ENCODE peak calls at places on chromosome 11, in nine cellular contexts. One of them, this sample, is unnamed.

GRCh38 chr11:16338397-16338796 is 17.9 kb downstream of the SOX6 start:
- DNase-seq in GM23338: no peak
- DNase-seq in chondrocyte: no peak
- DNase-seq in CD4-positive, alpha-beta T cell: no peak
- DNase-seq in right lobe of liver: no peak
- DNase-seq in NB4: no peak
- DNase-seq in heart right ventricle: no peak
- DNase-seq in lower lobe of right lung: no peak
- DNase-seq in progenitor cell of endocrine pancreas: no peak
- DNase-seq in this sample: no peak

GRCh38 chr11:33692013-33692504 is 8.6 kb downstream of the C11orf91 start:
- DNase-seq in GM23338: no peak
- DNase-seq in chondrocyte: no peak
- DNase-seq in CD4-positive, alpha-beta T cell: no peak
- DNase-seq in right lobe of liver: no peak
- DNase-seq in NB4: no peak
- DNase-seq in heart right ventricle: no peak
- DNase-seq in lower lobe of right lung: no peak
- DNase-seq in progenitor cell of endocrine pancreas: no peak
- DNase-seq in this sample: peak; percentile 91

GRCh38 chr11:10858505-10859360 is 880 bp upstream of the ZBED5 start:
- DNase-seq in GM23338: peak; percentile 86
- DNase-seq in chondrocyte: peak; percentile 91
- DNase-seq in CD4-positive, alpha-beta T cell: peak; percentile 40
- DNase-seq in right lobe of liver: peak; percentile 84
- DNase-seq in NB4: peak; percentile 79
- DNase-seq in heart right ventricle: peak; percentile 74
- DNase-seq in lower lobe of right lung: peak; percentile 76
- DNase-seq in progenitor cell of endocrine pancreas: peak; percentile 52
- DNase-seq in this sample: no peak

GRCh38 chr11:76736773-76737495 is 46.2 kb upstream of the TSKU start:
- DNase-seq in GM23338: no peak
- DNase-seq in chondrocyte: no peak
- DNase-seq in CD4-positive, alpha-beta T cell: no peak
- DNase-seq in right lobe of liver: no peak
- DNase-seq in NB4: peak; percentile 43
- DNase-seq in heart right ventricle: no peak
- DNase-seq in lower lobe of right lung: no peak
- DNase-seq in progenitor cell of endocrine pancreas: no peak
- DNase-seq in this sample: no peak

GRCh38 chr11:2074266-2074825 is 64.8 kb downstream of the IGF2 start:
- DNase-seq in GM23338: peak; percentile 87
- DNase-seq in chondrocyte: no peak
- DNase-seq in CD4-positive, alpha-beta T cell: no peak
- DNase-seq in right lobe of liver: no peak
- DNase-seq in NB4: peak; percentile 43
- DNase-seq in heart right ventricle: no peak
- DNase-seq in lower lobe of right lung: no peak
- DNase-seq in progenitor cell of endocrine pancreas: no peak
- DNase-seq in this sample: no peak

GRCh38 chr11:1766719-1767398 is 3.1 kb upstream of the CTSD start:
- DNase-seq in GM23338: no peak
- DNase-seq in chondrocyte: peak; percentile 78
- DNase-seq in CD4-positive, alpha-beta T cell: no peak
- DNase-seq in right lobe of liver: peak; percentile 48
- DNase-seq in NB4: no peak
- DNase-seq in heart right ventricle: no peak
- DNase-seq in lower lobe of right lung: no peak
- DNase-seq in progenitor cell of endocrine pancreas: no peak
- DNase-seq in this sample: no peak

GRCh38 chr11:125345706-125346561 is 150.1 kb downstream of the FEZ1 start:
- DNase-seq in GM23338: peak; percentile 90
- DNase-seq in chondrocyte: no peak
- DNase-seq in CD4-positive, alpha-beta T cell: peak; percentile 17
- DNase-seq in right lobe of liver: peak; percentile 71
- DNase-seq in NB4: peak; percentile 64
- DNase-seq in heart right ventricle: peak; percentile 81
- DNase-seq in lower lobe of right lung: peak; percentile 63
- DNase-seq in progenitor cell of endocrine pancreas: peak; percentile 45
- DNase-seq in this sample: peak; percentile 76

GRCh38 chr11:15815246-15816209 is 540.8 kb downstream of the SOX6 start:
- DNase-seq in GM23338: no peak
- DNase-seq in chondrocyte: no peak
- DNase-seq in CD4-positive, alpha-beta T cell: no peak
- DNase-seq in right lobe of liver: no peak
- DNase-seq in NB4: no peak
- DNase-seq in heart right ventricle: no peak
- DNase-seq in lower lobe of right lung: no peak
- DNase-seq in progenitor cell of endocrine pancreas: no peak
- DNase-seq in this sample: peak; percentile 60

GRCh38 chr11:61392991-61393595 is 706 bp downstream of the TMEM216 start:
- DNase-seq in GM23338: peak; percentile 43
- DNase-seq in chondrocyte: no peak
- DNase-seq in CD4-positive, alpha-beta T cell: no peak
- DNase-seq in right lobe of liver: no peak
- DNase-seq in NB4: peak; percentile 69
- DNase-seq in heart right ventricle: no peak
- DNase-seq in lower lobe of right lung: no peak
- DNase-seq in progenitor cell of endocrine pancreas: no peak
- DNase-seq in this sample: no peak
- TF ChIP-seq CTCF in GM23338: peak; percentile 7
- TF ChIP-seq CTCF in chondrocyte: peak; percentile 67
- TF ChIP-seq CTCF in CD4-positive, alpha-beta T cell: peak; percentile 51
- TF ChIP-seq CTCF in right lobe of liver: no peak
- TF ChIP-seq CTCF in NB4: peak; percentile 28
- TF ChIP-seq CTCF in heart right ventricle: no peak
- TF ChIP-seq CTCF in lower lobe of right lung: no peak
- TF ChIP-seq CTCF in progenitor cell of endocrine pancreas: no peak
- TF ChIP-seq CTCF in this sample: no peak

DNA sequence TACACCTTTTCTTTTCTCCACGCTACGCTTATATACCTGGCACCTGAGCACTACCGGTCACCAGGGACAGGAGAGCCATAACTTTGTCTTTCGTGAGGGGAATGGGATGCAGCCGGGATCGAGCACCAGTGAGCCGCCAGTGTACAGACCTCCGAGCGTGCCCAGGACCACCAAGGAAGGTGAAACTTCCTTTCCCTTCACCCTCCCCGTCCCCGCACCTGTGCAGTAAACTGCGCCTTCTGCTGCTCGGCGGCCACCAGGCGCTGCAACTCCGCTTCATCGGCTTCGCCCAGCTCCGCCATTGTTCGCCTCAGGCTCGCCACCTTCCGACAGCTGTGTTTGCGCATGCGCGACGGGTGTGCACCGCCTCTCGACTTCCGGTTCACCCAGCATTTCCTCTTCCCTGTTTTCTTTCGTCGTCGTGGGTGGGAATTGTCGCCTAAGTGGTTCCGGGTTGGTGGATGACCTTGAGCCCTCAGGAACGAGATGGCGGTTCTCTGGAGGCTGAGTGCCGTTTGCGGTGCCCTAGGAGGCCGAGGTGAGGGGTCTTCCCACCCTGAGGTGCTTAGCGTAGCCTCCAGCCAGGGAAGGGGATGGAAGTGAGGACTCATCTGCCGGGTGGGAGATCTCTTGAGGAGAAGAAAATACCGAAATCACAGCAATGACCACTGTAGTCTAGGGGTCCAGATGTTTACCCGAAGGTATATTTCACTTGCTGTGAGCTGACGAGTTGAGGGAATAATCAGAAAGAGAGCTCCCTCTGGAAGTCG is at the start of the genes SDHD and TIMM8B:
- DNase-seq in GM23338: peak; percentile 98
- DNase-seq in chondrocyte: peak; percentile 97
- DNase-seq in CD4-positive, alpha-beta T cell: peak; percentile 94
- DNase-seq in right lobe of liver: peak; percentile 97
- DNase-seq in NB4: peak; percentile 97
- DNase-seq in heart right ventricle: peak; percentile 95
- DNase-seq in lower lobe of right lung: peak; percentile 93
- DNase-seq in progenitor cell of endocrine pancreas: peak; percentile 95
- DNase-seq in this sample: peak; percentile 99
- TF ChIP-seq CTCF in GM23338: no peak
- TF ChIP-seq CTCF in chondrocyte: peak; percentile 71
- TF ChIP-seq CTCF in CD4-positive, alpha-beta T cell: peak; percentile 29
- TF ChIP-seq CTCF in right lobe of liver: peak; percentile 18
- TF ChIP-seq CTCF in NB4: no peak
- TF ChIP-seq CTCF in heart right ventricle: peak; percentile 18
- TF ChIP-seq CTCF in lower lobe of right lung: peak; percentile 29
- TF ChIP-seq CTCF in progenitor cell of endocrine pancreas: peak; percentile 36
- TF ChIP-seq CTCF in this sample: peak; percentile 21

DNA sequence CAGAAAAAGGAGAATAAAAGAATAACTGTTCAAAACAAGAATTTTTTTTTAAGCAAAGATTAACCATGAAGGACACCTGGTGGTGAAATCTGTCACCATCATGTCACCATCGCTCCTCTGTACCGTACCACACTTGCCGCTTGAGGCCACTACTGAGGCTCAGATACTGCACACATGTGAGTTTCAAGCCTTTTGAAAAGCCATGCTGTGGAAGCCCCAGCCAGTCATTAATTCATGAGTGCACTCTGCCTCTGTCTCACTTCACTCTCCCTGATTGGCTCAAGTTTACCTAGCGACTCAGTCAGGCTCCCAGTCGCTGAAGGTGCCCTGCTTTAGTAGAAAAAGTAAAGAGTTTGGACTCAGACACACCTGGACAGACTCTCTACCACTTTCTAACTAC is 6.6 kb upstream of the MS4A12 start:
- DNase-seq in GM23338: peak; percentile 73
- DNase-seq in chondrocyte: no peak
- DNase-seq in CD4-positive, alpha-beta T cell: no peak
- DNase-seq in right lobe of liver: no peak
- DNase-seq in NB4: peak; percentile 32
- DNase-seq in heart right ventricle: no peak
- DNase-seq in lower lobe of right lung: no peak
- DNase-seq in progenitor cell of endocrine pancreas: no peak
- DNase-seq in this sample: peak; percentile 5
- TF ChIP-seq CTCF in GM23338: peak; percentile 79
- TF ChIP-seq CTCF in chondrocyte: peak; percentile 66
- TF ChIP-seq CTCF in CD4-positive, alpha-beta T cell: no peak
- TF ChIP-seq CTCF in right lobe of liver: peak; percentile 14
- TF ChIP-seq CTCF in NB4: peak; percentile 9
- TF ChIP-seq CTCF in heart right ventricle: no peak
- TF ChIP-seq CTCF in lower lobe of right lung: peak; percentile 39
- TF ChIP-seq CTCF in progenitor cell of endocrine pancreas: peak; percentile 70
- TF ChIP-seq CTCF in this sample: no peak

DNA sequence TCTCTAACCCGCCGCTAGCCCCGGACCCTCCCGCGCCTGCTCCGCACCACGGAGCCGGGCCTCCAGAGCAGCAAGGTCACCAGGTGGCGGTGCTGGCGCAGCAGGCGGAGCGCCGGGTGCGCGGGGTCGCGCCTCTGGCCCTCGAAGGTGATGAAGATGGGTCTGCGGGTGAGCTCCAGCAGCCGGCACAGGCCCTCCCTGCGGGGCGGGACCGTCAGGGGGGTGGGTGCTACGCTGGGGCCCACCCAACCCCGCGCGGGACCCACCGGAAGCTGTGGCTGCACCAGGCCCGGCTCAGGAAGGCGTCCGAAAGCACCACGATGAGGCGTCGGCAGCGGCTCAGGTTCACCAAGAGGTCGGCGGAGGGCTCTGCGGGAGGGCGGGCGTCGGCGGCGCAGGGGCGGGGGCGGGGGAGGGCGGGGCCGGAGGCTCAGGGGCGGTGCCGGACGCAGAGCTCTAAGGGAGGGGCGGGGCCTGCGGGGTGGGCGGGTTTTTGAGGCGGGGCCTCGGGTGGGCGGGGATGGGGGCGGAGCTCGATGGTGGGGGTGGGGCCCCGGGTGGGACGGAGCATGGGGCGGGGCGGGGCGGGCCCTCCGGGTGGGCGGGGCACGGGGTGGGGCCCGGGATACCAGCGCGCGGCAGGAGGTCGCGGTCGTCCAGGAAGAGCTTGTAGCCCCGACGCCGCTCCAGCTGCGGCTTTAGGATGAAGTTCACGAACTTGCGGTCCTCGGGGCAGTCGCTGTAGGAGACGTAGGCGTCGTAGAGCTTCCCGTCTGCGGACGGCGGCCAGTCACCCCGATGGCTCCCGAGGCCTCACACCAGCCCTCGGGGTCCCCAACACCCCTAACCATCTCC is 7.8 kb downstream of the SIGIRR start:
- DNase-seq in GM23338: peak; percentile 96
- DNase-seq in chondrocyte: no peak
- DNase-seq in CD4-positive, alpha-beta T cell: peak; percentile 84
- DNase-seq in right lobe of liver: peak; percentile 94
- DNase-seq in NB4: peak; percentile 91
- DNase-seq in heart right ventricle: peak; percentile 85
- DNase-seq in lower lobe of right lung: peak; percentile 92
- DNase-seq in progenitor cell of endocrine pancreas: no peak
- DNase-seq in this sample: peak; percentile 82
- TF ChIP-seq CTCF in GM23338: no peak
- TF ChIP-seq CTCF in chondrocyte: peak; percentile 42
- TF ChIP-seq CTCF in CD4-positive, alpha-beta T cell: peak; percentile 40
- TF ChIP-seq CTCF in right lobe of liver: peak; percentile 23
- TF ChIP-seq CTCF in NB4: no peak
- TF ChIP-seq CTCF in heart right ventricle: no peak
- TF ChIP-seq CTCF in lower lobe of right lung: no peak
- TF ChIP-seq CTCF in progenitor cell of endocrine pancreas: no peak
- TF ChIP-seq CTCF in this sample: no peak

DNA sequence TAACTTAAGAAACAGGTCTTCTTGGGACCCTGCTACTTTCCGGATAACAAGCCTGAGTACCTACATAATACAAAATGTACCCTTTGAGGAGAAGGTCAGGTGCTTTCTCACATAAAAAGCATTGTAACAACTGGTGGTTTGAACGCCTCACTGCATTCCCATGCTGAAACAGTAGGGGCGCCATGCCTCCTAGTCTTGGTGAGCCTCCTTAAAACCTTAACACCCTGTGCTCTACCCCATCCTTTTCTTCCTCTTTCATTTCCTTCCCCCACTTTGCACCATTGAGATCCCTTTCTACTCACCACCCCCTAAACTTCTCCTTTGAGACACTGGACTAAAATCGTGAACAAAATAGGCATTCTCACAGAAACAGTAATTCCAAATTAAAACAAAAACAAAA is 729.3 kb downstream of the NTM start:
- DNase-seq in GM23338: peak; percentile 83
- DNase-seq in chondrocyte: no peak
- DNase-seq in CD4-positive, alpha-beta T cell: no peak
- DNase-seq in right lobe of liver: no peak
- DNase-seq in NB4: peak; percentile 38
- DNase-seq in heart right ventricle: peak; percentile 21
- DNase-seq in lower lobe of right lung: peak; percentile 55
- DNase-seq in progenitor cell of endocrine pancreas: no peak
- DNase-seq in this sample: no peak
- TF ChIP-seq CTCF in GM23338: peak; percentile 77
- TF ChIP-seq CTCF in chondrocyte: peak; percentile 63
- TF ChIP-seq CTCF in CD4-positive, alpha-beta T cell: no peak
- TF ChIP-seq CTCF in right lobe of liver: no peak
- TF ChIP-seq CTCF in NB4: peak; percentile 79
- TF ChIP-seq CTCF in heart right ventricle: peak; percentile 31
- TF ChIP-seq CTCF in lower lobe of right lung: peak; percentile 38
- TF ChIP-seq CTCF in progenitor cell of endocrine pancreas: peak; percentile 64
- TF ChIP-seq CTCF in this sample: no peak

GRCh38 chr11:84526250-84526649 is 1100.9 kb downstream of the DLG2 start:
- DNase-seq in GM23338: peak; percentile 36
- DNase-seq in chondrocyte: no peak
- DNase-seq in CD4-positive, alpha-beta T cell: no peak
- DNase-seq in right lobe of liver: no peak
- DNase-seq in NB4: no peak
- DNase-seq in heart right ventricle: no peak
- DNase-seq in lower lobe of right lung: no peak
- DNase-seq in progenitor cell of endocrine pancreas: no peak
- DNase-seq in this sample: no peak
- TF ChIP-seq CTCF in GM23338: no peak
- TF ChIP-seq CTCF in chondrocyte: peak; percentile 11
- TF ChIP-seq CTCF in CD4-positive, alpha-beta T cell: no peak
- TF ChIP-seq CTCF in right lobe of liver: no peak
- TF ChIP-seq CTCF in NB4: no peak
- TF ChIP-seq CTCF in heart right ventricle: no peak
- TF ChIP-seq CTCF in lower lobe of right lung: no peak
- TF ChIP-seq CTCF in progenitor cell of endocrine pancreas: peak; percentile 19
- TF ChIP-seq CTCF in this sample: no peak

This sample was measured in MCF 10A.